ENCODE peak calls at places on chromosome 11, in seven cellular contexts. One of them, this sample, is unnamed. For H3K9me3 and H3K36me3, the result is how much of the 10 kb centered on the place peaks cover.

GRCh38 chr11:119709638-119710346 is 19.2 kb downstream of the NECTIN1 start:
- DNase-seq in upper lobe of right lung: no peak
- DNase-seq in psoas muscle: no peak
- DNase-seq in body of pancreas: no peak
- DNase-seq in heart right ventricle: no peak
- DNase-seq in right lobe of liver: no peak
- DNase-seq in H1: no peak
- DNase-seq in this sample: no peak

GRCh38 chr11:107720305-107720775 is 8.5 kb upstream of the SLN start:
- DNase-seq in upper lobe of right lung: no peak
- DNase-seq in psoas muscle: no peak
- DNase-seq in body of pancreas: no peak
- DNase-seq in heart right ventricle: no peak
- DNase-seq in right lobe of liver: no peak
- DNase-seq in H1: no peak
- DNase-seq in this sample: no peak

GRCh38 chr11:71372693-71373657 is 75.2 kb downstream of the DHCR7 start:
- DNase-seq in upper lobe of right lung: no peak
- DNase-seq in psoas muscle: no peak
- DNase-seq in body of pancreas: no peak
- DNase-seq in heart right ventricle: no peak
- DNase-seq in right lobe of liver: no peak
- DNase-seq in H1: no peak
- DNase-seq in this sample: no peak

GRCh38 chr11:841981-842369 is 354 bp downstream of the POLR2L start:
- DNase-seq in upper lobe of right lung: no peak
- DNase-seq in psoas muscle: no peak
- DNase-seq in body of pancreas: no peak
- DNase-seq in heart right ventricle: no peak
- DNase-seq in right lobe of liver: no peak
- DNase-seq in H1: no peak
- DNase-seq in this sample: no peak

GRCh38 chr11:80165763-80166162 is 724.9 kb upstream of the TENM4 start:
- DNase-seq in upper lobe of right lung: no peak
- DNase-seq in psoas muscle: no peak
- DNase-seq in body of pancreas: no peak
- DNase-seq in heart right ventricle: no peak
- DNase-seq in right lobe of liver: no peak
- DNase-seq in H1: no peak
- DNase-seq in this sample: no peak

GRCh38 chr11:133955091-133955846 is 1.5 kb downstream of the IGSF9B start:
- DNase-seq in upper lobe of right lung: no peak
- DNase-seq in psoas muscle: peak
- DNase-seq in body of pancreas: peak
- DNase-seq in heart right ventricle: peak
- DNase-seq in right lobe of liver: no peak
- DNase-seq in H1: no peak
- DNase-seq in this sample: no peak

GRCh38 chr11:28566643-28567042 is 458.5 kb downstream of the METTL15 start:
- DNase-seq in upper lobe of right lung: no peak
- DNase-seq in psoas muscle: peak
- DNase-seq in body of pancreas: peak
- DNase-seq in heart right ventricle: peak
- DNase-seq in right lobe of liver: peak
- DNase-seq in H1: peak
- DNase-seq in this sample: peak

GRCh38 chr11:83566948-83567347 is 280.8 kb upstream of the CCDC90B start:
- DNase-seq in upper lobe of right lung: no peak
- DNase-seq in psoas muscle: no peak
- DNase-seq in body of pancreas: no peak
- DNase-seq in heart right ventricle: no peak
- DNase-seq in right lobe of liver: no peak
- DNase-seq in H1: no peak
- DNase-seq in this sample: no peak

GRCh38 chr11:111283945-111284481 is 14.3 kb upstream of the POU2AF3 start:
- DNase-seq in upper lobe of right lung: no peak
- DNase-seq in psoas muscle: peak
- DNase-seq in body of pancreas: no peak
- DNase-seq in heart right ventricle: peak
- DNase-seq in right lobe of liver: no peak
- DNase-seq in H1: no peak
- DNase-seq in this sample: peak

GRCh38 chr11:39190751-39191150 is 2268.7 kb downstream of the LRRC4C start:
- DNase-seq in upper lobe of right lung: no peak
- DNase-seq in psoas muscle: no peak
- DNase-seq in body of pancreas: no peak
- DNase-seq in heart right ventricle: no peak
- DNase-seq in right lobe of liver: no peak
- DNase-seq in H1: no peak
- DNase-seq in this sample: no peak

GRCh38 chr11:84532364-84532763 is 1094.8 kb downstream of the DLG2 start:
- DNase-seq in upper lobe of right lung: no peak
- DNase-seq in psoas muscle: no peak
- DNase-seq in body of pancreas: no peak
- DNase-seq in heart right ventricle: no peak
- DNase-seq in right lobe of liver: no peak
- DNase-seq in H1: no peak
- DNase-seq in this sample: no peak

GRCh38 chr11:34745209-34745608 is 124.3 kb downstream of the EHF start:
- DNase-seq in upper lobe of right lung: no peak
- DNase-seq in psoas muscle: no peak
- DNase-seq in body of pancreas: peak
- DNase-seq in heart right ventricle: no peak
- DNase-seq in right lobe of liver: no peak
- DNase-seq in H1: no peak
- DNase-seq in this sample: no peak

GRCh38 chr11:27179334-27179733 is 138.7 kb downstream of the BBOX1 start:
- DNase-seq in upper lobe of right lung: no peak
- DNase-seq in psoas muscle: no peak
- DNase-seq in body of pancreas: no peak
- DNase-seq in heart right ventricle: no peak
- DNase-seq in right lobe of liver: no peak
- DNase-seq in H1: no peak
- DNase-seq in this sample: no peak

GRCh38 chr11:115776916-115777315 is 272.7 kb upstream of the CADM1 start:
- DNase-seq in upper lobe of right lung: no peak
- DNase-seq in psoas muscle: peak
- DNase-seq in body of pancreas: no peak
- DNase-seq in heart right ventricle: peak
- DNase-seq in right lobe of liver: no peak
- DNase-seq in H1: no peak
- DNase-seq in this sample: no peak

GRCh38 chr11:129251067-129251466 is 58.9 kb upstream of the ARHGAP32 start:
- DNase-seq in upper lobe of right lung: no peak
- DNase-seq in psoas muscle: no peak
- DNase-seq in body of pancreas: no peak
- DNase-seq in heart right ventricle: no peak
- DNase-seq in right lobe of liver: no peak
- DNase-seq in H1: no peak
- DNase-seq in this sample: no peak

GRCh38 chr11:12103411-12104225 is 6.8 kb upstream of the MICAL2 start:
- DNase-seq in upper lobe of right lung: no peak
- DNase-seq in psoas muscle: no peak
- DNase-seq in body of pancreas: peak
- DNase-seq in heart right ventricle: no peak
- DNase-seq in right lobe of liver: no peak
- DNase-seq in H1: no peak
- DNase-seq in this sample: no peak

GRCh38 chr11:120346233-120346632 is 10.0 kb downstream of the ARHGEF12 start:
- DNase-seq in upper lobe of right lung: no peak
- DNase-seq in psoas muscle: no peak
- DNase-seq in body of pancreas: no peak
- DNase-seq in heart right ventricle: no peak
- DNase-seq in right lobe of liver: no peak
- DNase-seq in H1: no peak
- DNase-seq in this sample: no peak

GRCh38 chr11:127017482-127017881 is 16.9 kb upstream of the KIRREL3 start:
- DNase-seq in upper lobe of right lung: no peak
- DNase-seq in psoas muscle: no peak
- DNase-seq in body of pancreas: no peak
- DNase-seq in heart right ventricle: no peak
- DNase-seq in right lobe of liver: no peak
- DNase-seq in H1: no peak
- DNase-seq in this sample: no peak

GRCh38 chr11:103294516-103294915 is 185.3 kb downstream of the DYNC2H1 start:
- DNase-seq in upper lobe of right lung: no peak
- DNase-seq in psoas muscle: no peak
- DNase-seq in body of pancreas: no peak
- DNase-seq in heart right ventricle: no peak
- DNase-seq in right lobe of liver: no peak
- DNase-seq in H1: no peak
- DNase-seq in this sample: no peak
- H3K9me3 ChIP-seq in upper lobe of right lung: under half
- H3K9me3 ChIP-seq in psoas muscle: under half
- H3K9me3 ChIP-seq in body of pancreas: under half
- H3K9me3 ChIP-seq in heart right ventricle: under half
- H3K9me3 ChIP-seq in right lobe of liver: under half
- H3K9me3 ChIP-seq in H1: under half
- H3K9me3 ChIP-seq in this sample: under half

GRCh38 chr11:58926695-58927094 is 12.6 kb upstream of the GLYATL1 start:
- DNase-seq in upper lobe of right lung: no peak
- DNase-seq in psoas muscle: no peak
- DNase-seq in body of pancreas: no peak
- DNase-seq in heart right ventricle: no peak
- DNase-seq in right lobe of liver: no peak
- DNase-seq in H1: no peak
- DNase-seq in this sample: no peak

GRCh38 chr11:58926251-58926650 is 13.0 kb upstream of the GLYATL1 start:
- DNase-seq in upper lobe of right lung: no peak
- DNase-seq in psoas muscle: no peak
- DNase-seq in body of pancreas: no peak
- DNase-seq in heart right ventricle: no peak
- DNase-seq in right lobe of liver: no peak
- DNase-seq in H1: no peak
- DNase-seq in this sample: no peak

GRCh38 chr11:58928082-58928574 is 11.2 kb upstream of the GLYATL1 start:
- DNase-seq in upper lobe of right lung: no peak
- DNase-seq in psoas muscle: no peak
- DNase-seq in body of pancreas: no peak
- DNase-seq in heart right ventricle: no peak
- DNase-seq in right lobe of liver: no peak
- DNase-seq in H1: peak
- DNase-seq in this sample: no peak

GRCh38 chr11:58928691-58929090 is 10.6 kb upstream of the GLYATL1 start:
- DNase-seq in upper lobe of right lung: no peak
- DNase-seq in psoas muscle: no peak
- DNase-seq in body of pancreas: no peak
- DNase-seq in heart right ventricle: no peak
- DNase-seq in right lobe of liver: no peak
- DNase-seq in H1: no peak
- DNase-seq in this sample: no peak

GRCh38 chr11:58927393-58928081 is 11.8 kb upstream of the GLYATL1 start:
- DNase-seq in upper lobe of right lung: no peak
- DNase-seq in psoas muscle: no peak
- DNase-seq in body of pancreas: peak
- DNase-seq in heart right ventricle: peak
- DNase-seq in right lobe of liver: peak
- DNase-seq in H1: peak
- DNase-seq in this sample: peak
- H3K4me3 ChIP-seq in upper lobe of right lung: no peak
- H3K4me3 ChIP-seq in psoas muscle: no peak
- H3K4me3 ChIP-seq in body of pancreas: no peak
- H3K4me3 ChIP-seq in heart right ventricle: no peak
- H3K4me3 ChIP-seq in right lobe of liver: peak
- H3K4me3 ChIP-seq in H1: peak
- H3K4me3 ChIP-seq in this sample: no peak

DNA sequence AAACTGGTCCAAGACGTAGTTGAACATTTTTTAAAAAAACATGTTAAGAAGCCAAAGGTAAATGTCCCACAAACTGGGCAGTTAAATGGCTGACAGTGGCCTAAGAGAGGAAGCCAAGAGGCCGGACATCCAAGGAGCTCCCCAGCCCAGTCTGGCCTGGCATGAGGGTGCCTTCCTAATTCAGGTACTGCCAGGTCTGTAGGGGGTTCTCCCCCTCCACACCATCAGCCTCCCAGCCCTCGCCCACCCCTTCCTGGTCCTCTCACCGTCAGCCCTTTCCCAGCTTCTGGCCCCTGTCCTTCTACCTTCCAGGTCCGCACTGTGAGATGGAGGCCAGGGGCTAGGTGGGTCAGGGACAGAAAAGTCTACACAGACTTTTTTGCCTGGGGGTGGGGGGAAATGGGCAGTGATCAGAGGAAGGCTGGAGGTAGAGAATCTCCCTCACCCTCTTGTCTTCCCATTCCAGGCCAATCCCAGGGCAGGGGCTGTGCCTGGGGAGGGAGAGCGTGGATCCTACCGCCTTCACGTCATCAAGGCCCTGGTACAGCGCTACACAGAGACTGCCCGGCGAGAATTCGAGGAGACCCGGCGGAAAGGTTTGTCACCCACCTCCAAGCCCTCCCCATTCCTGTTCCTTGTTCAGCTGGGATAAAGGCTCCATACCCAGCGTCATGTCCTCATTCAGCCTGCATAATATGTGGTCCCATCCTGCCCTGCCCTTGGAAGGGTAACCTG is 6.0 kb downstream of the ART5 start:
- DNase-seq in upper lobe of right lung: no peak
- DNase-seq in psoas muscle: peak
- DNase-seq in body of pancreas: no peak
- DNase-seq in heart right ventricle: no peak
- DNase-seq in right lobe of liver: no peak
- DNase-seq in H1: no peak
- DNase-seq in this sample: no peak
- H3K36me3 ChIP-seq in upper lobe of right lung: under half
- H3K36me3 ChIP-seq in psoas muscle: under half
- H3K36me3 ChIP-seq in body of pancreas: under half
- H3K36me3 ChIP-seq in heart right ventricle: under half
- H3K36me3 ChIP-seq in right lobe of liver: under half
- H3K36me3 ChIP-seq in H1: under half
- H3K36me3 ChIP-seq in this sample: under half

DNA sequence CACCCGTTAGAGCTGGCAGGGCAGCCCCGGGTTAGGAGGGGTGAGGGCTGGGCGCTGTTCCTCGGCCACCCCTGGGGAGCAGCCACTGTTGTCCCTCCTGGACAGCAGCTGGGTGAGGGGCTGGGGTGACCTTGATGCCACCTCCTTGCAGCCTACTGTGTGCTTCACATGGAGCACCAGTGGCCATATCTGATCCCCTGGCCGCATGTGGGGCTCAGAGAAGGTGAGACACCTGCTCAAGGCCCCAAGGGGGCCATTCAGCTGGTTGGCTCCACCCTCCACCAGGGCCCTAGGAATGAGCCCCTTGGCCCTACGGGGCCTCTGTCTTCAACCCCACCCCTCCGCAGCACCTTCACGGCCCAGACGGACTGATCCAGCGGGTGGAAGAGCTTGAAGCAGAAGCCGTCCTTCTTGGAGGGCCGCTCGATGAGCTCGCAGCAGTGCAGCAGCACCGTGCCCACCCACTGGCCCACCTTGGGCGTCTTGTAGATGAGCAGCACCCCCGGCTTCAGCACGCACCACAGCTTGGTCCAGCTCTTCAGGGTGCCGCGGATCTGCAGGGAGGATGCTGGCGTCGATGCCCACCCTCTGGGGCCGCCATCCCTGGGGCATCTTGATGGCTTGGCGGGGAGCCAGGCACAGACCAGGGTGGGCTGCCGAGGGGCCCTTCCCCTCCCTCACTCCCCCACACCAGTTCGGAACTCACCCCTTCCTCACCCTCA is 44.9 kb downstream of the OSBPL5 start:
- DNase-seq in upper lobe of right lung: peak
- DNase-seq in psoas muscle: peak
- DNase-seq in body of pancreas: peak
- DNase-seq in heart right ventricle: peak
- DNase-seq in right lobe of liver: peak
- DNase-seq in H1: no peak
- DNase-seq in this sample: no peak
- H3K9me3 ChIP-seq in upper lobe of right lung: under half
- H3K9me3 ChIP-seq in psoas muscle: under half
- H3K9me3 ChIP-seq in body of pancreas: under half
- H3K9me3 ChIP-seq in heart right ventricle: under half
- H3K9me3 ChIP-seq in right lobe of liver: under half
- H3K9me3 ChIP-seq in H1: under half
- H3K9me3 ChIP-seq in this sample: under half

GRCh38 chr11:64637346-64638016 is 46.5 kb downstream of the SLC22A12 start:
- DNase-seq in upper lobe of right lung: no peak
- DNase-seq in psoas muscle: no peak
- DNase-seq in body of pancreas: no peak
- DNase-seq in heart right ventricle: no peak
- DNase-seq in right lobe of liver: no peak
- DNase-seq in H1: no peak
- DNase-seq in this sample: no peak
- H3K4me3 ChIP-seq in upper lobe of right lung: no peak
- H3K4me3 ChIP-seq in psoas muscle: no peak
- H3K4me3 ChIP-seq in body of pancreas: no peak
- H3K4me3 ChIP-seq in heart right ventricle: no peak
- H3K4me3 ChIP-seq in right lobe of liver: no peak
- H3K4me3 ChIP-seq in H1: peak
- H3K4me3 ChIP-seq in this sample: no peak

This sample was measured in mucosa of descending colon.